ENCODE peak calls at places on chromosomes 13 and 19, in nine cellular contexts. W is LHCN-M2; M is Caco-2; C is NCI-H1092 treated with DMSO at 0.1 percent for 48 hours; I is ELR; F is MCF 10A; A is activated CD8-positive, alpha-beta memory T cell treated with anti-CD3 and anti-CD28 coated beads, Interleukin-2, amount 50 U/mL, for 4 hours; E is NCI-H1436; G is stimulated activated CD4-positive, alpha-beta T cell treated with anti-CD3 and anti-CD28 coated beads, Interleukin-4, amount 100 ng/mL, for 1 hour. P is an unnamed sample.

GRCh38 chr19:52669586-52669985 is 31.4 kb upstream of the ZNF83 start:
- DNase-seq in W (no peak), M (no peak), C (no peak), I (no peak), F (no peak), A (no peak), E (no peak), G (no peak), P (no peak)

GRCh38 chr13:36362251-36362650 is 16.1 kb upstream of the SPART start:
- DNase-seq in W (peak; percentile 88), M (no peak), C (no peak), I (peak; percentile 90), F (peak; percentile 80), A (no peak), E (no peak), G (no peak), P (peak; percentile 87)

GRCh38 chr13:59734393-59734792 is 429.3 kb downstream of the DIAPH3 start:
- DNase-seq in W (no peak), M (no peak), C (no peak), I (no peak), F (no peak), A (no peak), E (no peak), G (no peak), P (no peak)

GRCh38 chr13:20521388-20521787 is 4.3 kb downstream of the CRYL1 start:
- DNase-seq in W (no peak), M (no peak), C (no peak), I (no peak), F (no peak), A (no peak), E (no peak), G (no peak), P (no peak)

GRCh38 chr13:97258801-97259200 is 36.7 kb downstream of the MBNL2 start:
- DNase-seq in W (no peak), M (no peak), C (no peak), I (peak; percentile 59), F (no peak), A (no peak), E (no peak), G (no peak), P (no peak)

GRCh38 chr19:871446-872265 is 12.2 kb downstream of the CFD start:
- DNase-seq in W (no peak), M (no peak), C (no peak), I (no peak), F (peak; percentile 52), A (no peak), E (no peak), G (no peak), P (no peak)

GRCh38 chr19:7904074-7905020 is 670 bp downstream of the MAP2K7 start:
- DNase-seq in W (no peak), M (no peak), C (no peak), I (peak; percentile 49), F (peak; percentile 29), A (peak; percentile 65), E (no peak), G (no peak), P (no peak)

GRCh38 chr13:113534236-113534860 is 43.8 kb upstream of the DCUN1D2 start:
- DNase-seq in W (no peak), M (no peak), C (no peak), I (no peak), F (no peak), A (no peak), E (no peak), G (no peak), P (peak; percentile 41)

GRCh38 chr19:28971011-28971410 is 241.9 kb downstream of the UQCRFS1 start:
- DNase-seq in W (no peak), M (no peak), C (no peak), I (no peak), F (no peak), A (no peak), E (no peak), G (no peak), P (no peak)

GRCh38 chr19:33622505-33622808 is 704 bp downstream of the CHST8 start:
- DNase-seq in W (no peak), M (no peak), C (no peak), I (no peak), F (no peak), A (no peak), E (no peak), G (no peak), P (no peak)

GRCh38 chr19:49343127-49343526 is 7.9 kb downstream of the CD37 start:
- DNase-seq in W (no peak), M (no peak), C (no peak), I (no peak), F (no peak), A (no peak), E (no peak), G (no peak), P (no peak)

GRCh38 chr19:18399008-18399407 is 1.6 kb upstream of the LRRC25 start:
- DNase-seq in W (peak; percentile 47), M (no peak), C (no peak), I (peak; percentile 80), F (peak; percentile 62), A (no peak), E (no peak), G (no peak), P (peak; percentile 45)

GRCh38 chr13:35966024-35966423 is 165.2 kb downstream of the DCLK1 start:
- DNase-seq in W (no peak), M (no peak), C (no peak), I (no peak), F (no peak), A (no peak), E (no peak), G (no peak), P (no peak)

GRCh38 chr19:40642062-40642706 is 41.0 kb downstream of the LTBP4 start:
- DNase-seq in W (no peak), M (no peak), C (no peak), I (no peak), F (no peak), A (no peak), E (no peak), G (no peak), P (no peak)

GRCh38 chr13:49330546-49330864 is 82.8 kb downstream of the CDADC1 start:
- DNase-seq in W (no peak), M (no peak), C (no peak), I (no peak), F (no peak), A (no peak), E (no peak), G (no peak), P (no peak)

GRCh38 chr19:47848871-47849473 is 10.1 kb upstream of the TPRX2 start:
- DNase-seq in W (no peak), M (no peak), C (no peak), I (peak; percentile 44), F (peak; percentile 22), A (no peak), E (no peak), G (peak; percentile 32), P (no peak)

GRCh38 chr13:93039131-93039530 is 187.5 kb upstream of the GPC6 start:
- DNase-seq in W (peak; percentile 43), M (no peak), C (no peak), I (no peak), F (no peak), A (no peak), E (no peak), G (no peak), P (no peak)

GRCh38 chr19:42370667-42371066 is 19.4 kb downstream of the CNFN start:
- DNase-seq in W (no peak), M (no peak), C (no peak), I (no peak), F (no peak), A (no peak), E (no peak), G (no peak), P (no peak)

GRCh38 chr19:1421958-1422305 is 14.5 kb downstream of the DAZAP1 start:
- DNase-seq in W (no peak), M (no peak), C (no peak), I (no peak), F (no peak), A (no peak), E (no peak), G (no peak), P (no peak)

GRCh38 chr19:35704218-35704617 is at the start of gene ZBTB32:
- DNase-seq in W (peak; percentile 40), M (peak; percentile 23), C (no peak), I (peak; percentile 39), F (no peak), A (no peak), E (no peak), G (no peak), P (peak; percentile 22)

GRCh38 chr19:33461256-33462111 is 60.1 kb downstream of the PEPD start:
- DNase-seq in W (no peak), M (no peak), C (no peak), I (no peak), F (no peak), A (peak; percentile 9), E (no peak), G (no peak), P (no peak)

GRCh38 chr13:34618654-34619053 is 323.4 kb upstream of the NBEA start:
- DNase-seq in W (no peak), M (no peak), C (no peak), I (no peak), F (no peak), A (no peak), E (no peak), G (no peak), P (no peak)

GRCh38 chr13:76300688-76301087 is 585.5 kb downstream of the KCTD12 start:
- DNase-seq in W (no peak), M (no peak), C (no peak), I (no peak), F (no peak), A (no peak), E (no peak), G (no peak), P (no peak)

GRCh38 chr13:24512208-24513068 is at the start of gene PARP4:
- DNase-seq in W (peak; percentile 83), M (peak; percentile 88), C (peak; percentile 85), I (peak; percentile 96), F (peak; percentile 94), A (peak; percentile 55), E (peak; percentile 22), G (peak; percentile 60), P (peak; percentile 85)

GRCh38 chr19:32570081-32570785 is 10.8 kb upstream of the PDCD5 start:
- DNase-seq in W (peak; percentile 70), M (peak; percentile 68), C (peak; percentile 54), I (peak; percentile 77), F (peak; percentile 79), A (peak; percentile 47), E (peak; percentile 39), G (peak; percentile 30), P (peak; percentile 6)

GRCh38 chr19:44498988-44499387 is 1.3 kb downstream of the ZNF180 start:
- DNase-seq in W (no peak), M (no peak), C (no peak), I (no peak), F (no peak), A (no peak), E (no peak), G (no peak), P (no peak)

GRCh38 chr19:50511069-50511822 is at the start of gene JOSD2:
- DNase-seq in W (peak; percentile 99), M (peak; percentile 98), C (peak; percentile 91), I (peak; percentile 99), F (peak; percentile 100), A (peak; percentile 97), E (peak; percentile 100), G (peak; percentile 96), P (peak; percentile 96)

GRCh38 chr13:42602910-42603309 is 29.0 kb downstream of the TNFSF11 start:
- DNase-seq in W (no peak), M (no peak), C (no peak), I (no peak), F (no peak), A (no peak), E (no peak), G (no peak), P (no peak)

GRCh38 chr13:93700115-93700514 is 473.5 kb downstream of the GPC6 start:
- DNase-seq in W (peak; percentile 64), M (no peak), C (no peak), I (no peak), F (no peak), A (no peak), E (no peak), G (no peak), P (no peak)

GRCh38 chr13:76764429-76764828 is 121.8 kb downstream of the KCTD12 start:
- DNase-seq in W (peak; percentile 75), M (no peak), C (no peak), I (peak; percentile 10), F (peak; percentile 61), A (no peak), E (no peak), G (no peak), P (peak; percentile 5)

GRCh38 chr13:101785858-101786257 is 333.4 kb downstream of the ITGBL1 start:
- DNase-seq in W (peak; percentile 24), M (peak; percentile 49), C (peak; percentile 78), I (peak; percentile 60), F (peak; percentile 54), A (no peak), E (peak; percentile 59), G (no peak), P (no peak)

P was measured in foreskin keratinocyte.